ENCODE peak calls at places on chromosomes 4 and X, in seven cellular contexts. F is fibroblast of mammary gland; O is spleen; V is IMR-90; B is stimulated activated CD4-positive, alpha-beta T cell treated with anti-CD3 and anti-CD28 coated beads, Interleukin-2, amount 100 ng/mL, for 48 hours; G is iPS DF 6.9; J is NCI-H82. N is an unnamed sample.

GRCh38 chr4:140300271-140300970 is 73.0 kb upstream of the SCOC start:
- DNase-seq in F (peak), O (no peak), V (peak), B (no peak), G (no peak), J (no peak), N (no peak)

GRCh38 chrX:29143756-29144155 is 556.5 kb downstream of the IL1RAPL1 start:
- DNase-seq in F (no peak), O (no peak), V (peak), B (no peak), G (no peak), J (no peak), N (no peak)

GRCh38 chrX:46653482-46653881 is 79.9 kb downstream of the CHST7 start:
- DNase-seq in F (no peak), O (no peak), V (peak), B (no peak), G (no peak), J (peak), N (no peak)

GRCh38 chr4:98937977-98938376 is 9.0 kb upstream of the EIF4E start:
- DNase-seq in F (no peak), O (no peak), V (no peak), B (no peak), G (no peak), J (no peak), N (no peak)

GRCh38 chr4:868421-868820 is 42.5 kb upstream of the CPLX1 start:
- DNase-seq in F (no peak), O (no peak), V (no peak), B (no peak), G (no peak), J (no peak), N (no peak)

GRCh38 chrX:22165732-22166457 is 106.8 kb upstream of the CBLL2 start:
- DNase-seq in F (peak), O (no peak), V (peak), B (no peak), G (no peak), J (no peak), N (no peak)

GRCh38 chrX:40050532-40050931 is 47.2 kb downstream of the BCOR start:
- DNase-seq in F (no peak), O (no peak), V (no peak), B (no peak), G (no peak), J (no peak), N (no peak)

GRCh38 chr4:25361253-25361652 is 15.8 kb upstream of the ANAPC4 start:
- DNase-seq in F (no peak), O (no peak), V (no peak), B (no peak), G (no peak), J (peak), N (no peak)

GRCh38 chr4:30722092-30722915 is 2.1 kb downstream of the PCDH7 start:
- DNase-seq in F (no peak), O (peak), V (no peak), B (no peak), G (no peak), J (no peak), N (no peak)

GRCh38 chr4:40292313-40292759 is 42.8 kb upstream of the CHRNA9 start:
- DNase-seq in F (peak), O (no peak), V (peak), B (no peak), G (no peak), J (no peak), N (no peak)

GRCh38 chrX:150899191-150899757 is 806 bp upstream of the CD99L2 start:
- DNase-seq in F (peak), O (peak), V (peak), B (peak), G (no peak), J (peak), N (peak)

GRCh38 chrX:107107459-107107858 is 11.2 kb downstream of the RBM41 start:
- DNase-seq in F (no peak), O (no peak), V (no peak), B (no peak), G (no peak), J (no peak), N (no peak)

GRCh38 chrX:19795289-19795688 is 92.1 kb downstream of the SH3KBP1 start:
- DNase-seq in F (no peak), O (no peak), V (no peak), B (no peak), G (no peak), J (no peak), N (no peak)

GRCh38 chrX:38375888-38376287 is 23.5 kb downstream of the OTC start:
- DNase-seq in F (peak), O (no peak), V (no peak), B (no peak), G (no peak), J (peak), N (no peak)

GRCh38 chrX:70434914-70435586 is 9.6 kb upstream of the DLG3 start:
- DNase-seq in F (peak), O (no peak), V (peak), B (no peak), G (no peak), J (no peak), N (no peak)

GRCh38 chrX:107449490-107450175 is at the start of gene FRMPD3:
- DNase-seq in F (no peak), O (no peak), V (no peak), B (no peak), G (no peak), J (peak), N (no peak)

GRCh38 chrX:127947450-127947849 is 104.8 kb downstream of the ACTRT1 start:
- DNase-seq in F (no peak), O (no peak), V (no peak), B (no peak), G (no peak), J (no peak), N (no peak)

GRCh38 chr4:123477804-123478209 is 81.2 kb downstream of the SPRY1 start:
- DNase-seq in F (peak), O (no peak), V (peak), B (no peak), G (no peak), J (no peak), N (no peak)

GRCh38 chr4:56049428-56050212 is 100.9 kb downstream of the CEP135 start:
- DNase-seq in F (peak), O (peak), V (no peak), B (no peak), G (no peak), J (peak), N (no peak)

N was measured in GM18507.